ENCODE peak calls at places on chromosomes 1 and 21, in ten cellular contexts. N is fibroblast of the aortic adventitia, A is brain microvascular endothelial cell, L is retinal pigment epithelial cell, D is IMR-90, W is astrocyte of the spinal cord, B is ascending aorta, E is HFFc6, Z is GM20000, J is fibroblast of lung. R is an unnamed sample.
A peak's percentile ranks its signal among the peaks of the same experiment; 100 is the strongest.

GRCh38 chr1:162326559-162326958 is 50.1 kb downstream of the SPATA46 start:
- DNase-seq in N (no peak), A (no peak), L (no peak), D (no peak), W (no peak), B (no peak), E (no peak), Z (no peak), J (no peak), R (no peak)

GRCh38 chr1:153619171-153619570 is 3.0 kb upstream of the S100A14 start:
- DNase-seq in N (no peak), A (no peak), L (no peak), D (no peak), W (no peak), B (no peak), E (no peak), Z (no peak), J (no peak), R (no peak)

GRCh38 chr1:119626841-119627240 is 21.2 kb downstream of the ZNF697 start:
- DNase-seq in N (peak; percentile 90), A (peak; percentile 22), L (no peak), D (peak; percentile 68), W (peak; percentile 55), B (no peak), E (peak; percentile 35), Z (no peak), J (peak; percentile 76), R (peak; percentile 58)

GRCh38 chr21:44552681-44553080 is 1.4 kb upstream of the KRTAP10-2 start:
- DNase-seq in N (no peak), A (no peak), L (no peak), D (no peak), W (no peak), B (no peak), E (no peak), Z (no peak), J (no peak), R (no peak)

GRCh38 chr1:205668951-205669340 is 11.4 kb downstream of the SLC45A3 start:
- DNase-seq in N (no peak), A (no peak), L (no peak), D (no peak), W (no peak), B (no peak), E (no peak), Z (peak; percentile 82), J (no peak), R (no peak)

GRCh38 chr1:42940851-42941639 is 17.6 kb downstream of the SLC2A1 start:
- DNase-seq in N (peak; percentile 98), A (peak; percentile 98), L (peak; percentile 95), D (peak; percentile 99), W (peak; percentile 97), B (no peak), E (peak; percentile 95), Z (no peak), J (peak; percentile 89), R (peak; percentile 96)

GRCh38 chr1:169368406-169368769 is 393 bp downstream of the BLZF1 start:
- DNase-seq in N (no peak), A (peak; percentile 4), L (no peak), D (peak; percentile 2), W (no peak), B (no peak), E (peak; percentile 12), Z (no peak), J (no peak), R (peak; percentile 24)

GRCh38 chr1:164384262-164384661 is 174.7 kb upstream of the PBX1 start:
- DNase-seq in N (no peak), A (no peak), L (no peak), D (no peak), W (no peak), B (no peak), E (no peak), Z (no peak), J (no peak), R (no peak)

GRCh38 chr21:38988211-38989096 is 182.7 kb downstream of the ETS2 start:
- DNase-seq in N (no peak), A (no peak), L (no peak), D (no peak), W (no peak), B (no peak), E (no peak), Z (no peak), J (no peak), R (no peak)

GRCh38 chr1:66416295-66416694 is 117.7 kb upstream of the SGIP1 start:
- DNase-seq in N (no peak), A (no peak), L (no peak), D (peak; percentile 20), W (no peak), B (no peak), E (no peak), Z (no peak), J (peak; percentile 74), R (peak; percentile 29)

GRCh38 chr1:2783435-2784397 is 17.8 kb downstream of the TTC34 start:
- DNase-seq in N (no peak), A (no peak), L (no peak), D (no peak), W (no peak), B (no peak), E (no peak), Z (no peak), J (no peak), R (no peak)

GRCh38 chr1:112257043-112257835 is 138.8 kb upstream of the CTTNBP2NL start:
- DNase-seq in N (no peak), A (no peak), L (no peak), D (no peak), W (no peak), B (no peak), E (no peak), Z (no peak), J (no peak), R (no peak)

GRCh38 chr1:116020668-116021272 is 44.5 kb downstream of the SLC22A15 start:
- DNase-seq in N (peak; percentile 60), A (peak; percentile 57), L (peak; percentile 14), D (peak; percentile 40), W (peak; percentile 50), B (no peak), E (peak; percentile 51), Z (peak; percentile 49), J (peak; percentile 58), R (peak; percentile 78)

GRCh38 chr1:46547481-46548383 is 3.7 kb downstream of the KNCN start:
- DNase-seq in N (peak; percentile 72), A (peak; percentile 47), L (no peak), D (peak; percentile 62), W (peak; percentile 56), B (no peak), E (peak; percentile 55), Z (peak; percentile 66), J (peak; percentile 60), R (peak; percentile 72)

GRCh38 chr1:35717911-35718476 is 690 bp downstream of the C1orf216 start:
- DNase-seq in N (peak; percentile 73), A (peak; percentile 64), L (no peak), D (peak; percentile 63), W (peak; percentile 72), B (peak; percentile 10), E (peak; percentile 73), Z (no peak), J (peak; percentile 72), R (peak; percentile 77)

GRCh38 chr21:33259428-33259827 is 6.7 kb upstream of the IL10RB start:
- DNase-seq in N (no peak), A (no peak), L (no peak), D (peak; percentile 60), W (peak; percentile 8), B (no peak), E (no peak), Z (no peak), J (peak; percentile 53), R (no peak)

GRCh38 chr1:205748398-205749093 is 1.4 kb downstream of the NUCKS1 start:
- DNase-seq in N (peak; percentile 91), A (peak; percentile 54), L (peak; percentile 28), D (peak; percentile 79), W (peak; percentile 54), B (no peak), E (peak; percentile 48), Z (peak; percentile 18), J (peak; percentile 86), R (peak; percentile 78)

DNA sequence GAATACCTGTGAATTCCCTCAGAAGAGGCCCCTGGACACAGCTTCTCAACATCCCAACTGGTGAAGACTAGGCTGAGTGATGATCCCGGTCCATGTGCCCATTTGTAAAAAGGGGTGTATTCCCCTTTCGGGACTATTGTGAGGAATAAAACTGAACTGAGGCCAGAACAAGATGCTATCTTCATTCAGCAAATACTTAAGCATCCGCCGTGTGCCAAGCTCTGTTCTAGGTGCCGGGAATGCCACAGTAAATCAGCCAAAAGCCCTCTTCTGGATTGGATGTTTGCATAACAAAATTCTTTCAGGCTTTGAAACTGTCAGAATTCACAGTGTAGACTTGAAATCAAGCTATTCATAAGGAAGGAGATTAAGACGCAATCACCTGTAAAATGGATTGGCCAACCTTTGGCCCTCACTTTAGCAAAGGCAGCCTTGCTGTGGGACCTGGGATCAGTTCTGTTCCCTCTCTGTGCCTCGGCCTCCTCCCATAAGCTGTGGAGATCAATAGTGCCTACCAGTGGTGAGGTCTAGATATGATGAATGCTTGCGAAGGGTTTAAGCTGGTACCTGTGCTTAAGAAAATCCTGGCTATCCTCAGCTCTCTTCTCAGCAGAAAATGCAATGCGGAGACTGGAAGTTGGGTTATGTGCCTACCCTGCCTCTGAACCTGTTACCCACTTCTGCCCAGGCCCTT is 1.8 kb downstream of the ALPL start:
- DNase-seq in N (peak; percentile 28), A (no peak), L (no peak), D (no peak), W (no peak), B (no peak), E (no peak), Z (no peak), J (no peak), R (peak; percentile 8)
- TF ChIP-seq CTCF in N (no peak), A (peak; percentile 21), L (peak; percentile 25), D (no peak), W (peak; percentile 7), B (no peak), E (peak; percentile 25), Z (no peak), J (no peak), R (no peak)

GRCh38 chr1:27634166-27634981 is 611 bp downstream of the FGR start:
- DNase-seq in N (no peak), A (no peak), L (no peak), D (no peak), W (no peak), B (no peak), E (no peak), Z (peak; percentile 63), J (no peak), R (peak; percentile 14)
- TF ChIP-seq CTCF in N (no peak), A (no peak), L (no peak), D (no peak), W (no peak), B (no peak), E (no peak), Z (no peak), J (no peak), R (no peak)

GRCh38 chr1:236753554-236753953 is 41.5 kb upstream of the MTR start:
- DNase-seq in N (peak; percentile 19), A (no peak), L (no peak), D (peak; percentile 21), W (peak; percentile 16), B (no peak), E (peak; percentile 43), Z (no peak), J (peak; percentile 56), R (peak; percentile 18)
- TF ChIP-seq CTCF in N (peak; percentile 2), A (peak; percentile 38), L (peak; percentile 36), D (peak; percentile 29), W (peak; percentile 34), B (no peak), E (peak; percentile 65), Z (no peak), J (peak; percentile 29), R (no peak)

DNA sequence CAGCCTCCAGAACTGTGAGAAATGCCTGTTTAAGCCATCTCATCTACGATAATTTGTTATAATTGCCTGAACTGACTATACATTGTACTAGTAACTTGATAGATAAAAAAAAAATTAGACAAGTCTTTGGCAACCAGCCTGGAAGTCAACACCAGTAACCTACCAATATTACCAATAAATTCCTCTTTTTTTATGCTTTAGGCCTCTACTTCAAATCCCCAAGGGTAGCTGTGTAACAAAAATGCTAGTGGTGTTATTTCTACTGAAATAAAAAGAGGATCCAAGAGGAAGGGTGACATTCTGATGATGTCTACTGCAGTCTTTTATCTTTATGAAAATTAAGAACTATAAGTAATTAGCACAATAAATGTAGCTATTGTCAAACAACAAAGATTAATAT is 151.7 kb upstream of the SAMSN1 start:
- DNase-seq in N (no peak), A (no peak), L (no peak), D (no peak), W (no peak), B (no peak), E (no peak), Z (no peak), J (no peak), R (no peak)
- TF ChIP-seq CTCF in N (no peak), A (no peak), L (no peak), D (no peak), W (no peak), B (no peak), E (no peak), Z (no peak), J (no peak), R (no peak)

R was measured in cardiac fibroblast.